ENCODE peak calls at places on chromosomes 3 and 15, in four cellular contexts. One of them, this sample, is unnamed.

GRCh38 chr15:86611392-86612040 is 531.8 kb downstream of the AGBL1 start:
- DNase-seq in head of caudate nucleus: no peak
- DNase-seq in endothelial cell: no peak
- DNase-seq in foreskin fibroblast: no peak
- DNase-seq in this sample: no peak

GRCh38 chr3:194575484-194576210 is 57.6 kb downstream of the TMEM44 start:
- DNase-seq in head of caudate nucleus: no peak
- DNase-seq in endothelial cell: no peak
- DNase-seq in foreskin fibroblast: peak; percentile 75
- DNase-seq in this sample: no peak

GRCh38 chr3:23235264-23235663 is 32.1 kb downstream of the UBE2E2 start:
- DNase-seq in head of caudate nucleus: no peak
- DNase-seq in endothelial cell: no peak
- DNase-seq in foreskin fibroblast: no peak
- DNase-seq in this sample: no peak

GRCh38 chr15:59255647-59256380 is 49.2 kb downstream of the LDHAL6B start:
- DNase-seq in head of caudate nucleus: no peak
- DNase-seq in endothelial cell: no peak
- DNase-seq in foreskin fibroblast: no peak
- DNase-seq in this sample: no peak

GRCh38 chr3:107675233-107675900 is 152.6 kb downstream of the BBX start:
- DNase-seq in head of caudate nucleus: no peak
- DNase-seq in endothelial cell: no peak
- DNase-seq in foreskin fibroblast: no peak
- DNase-seq in this sample: no peak

GRCh38 chr3:45041666-45042065 is 15.6 kb downstream of the CLEC3B start:
- DNase-seq in head of caudate nucleus: no peak
- DNase-seq in endothelial cell: no peak
- DNase-seq in foreskin fibroblast: no peak
- DNase-seq in this sample: no peak

GRCh38 chr3:126104028-126104635 is 20.2 kb upstream of the SLC41A3 start:
- DNase-seq in head of caudate nucleus: no peak
- DNase-seq in endothelial cell: no peak
- DNase-seq in foreskin fibroblast: no peak
- DNase-seq in this sample: no peak

GRCh38 chr3:140223197-140223596 is 288.2 kb downstream of the CLSTN2 start:
- DNase-seq in head of caudate nucleus: no peak
- DNase-seq in endothelial cell: no peak
- DNase-seq in foreskin fibroblast: no peak
- DNase-seq in this sample: no peak

GRCh38 chr3:4739289-4740236 is 239.7 kb upstream of the BHLHE40 start:
- DNase-seq in head of caudate nucleus: no peak
- DNase-seq in endothelial cell: no peak
- DNase-seq in foreskin fibroblast: no peak
- DNase-seq in this sample: no peak

GRCh38 chr3:72082776-72083477 is 298.0 kb upstream of the PROK2 start:
- DNase-seq in head of caudate nucleus: no peak
- DNase-seq in endothelial cell: no peak
- DNase-seq in foreskin fibroblast: no peak
- DNase-seq in this sample: no peak

GRCh38 chr3:105957722-105958121 is 88.9 kb upstream of the CBLB start:
- DNase-seq in head of caudate nucleus: no peak
- DNase-seq in endothelial cell: no peak
- DNase-seq in foreskin fibroblast: peak; percentile 43
- DNase-seq in this sample: peak; percentile 62

GRCh38 chr3:134029734-134030381 is at the start of gene SLCO2A1:
- DNase-seq in head of caudate nucleus: no peak
- DNase-seq in endothelial cell: peak; percentile 28
- DNase-seq in foreskin fibroblast: no peak
- DNase-seq in this sample: no peak

GRCh38 chr3:183921096-183921495 is 36.4 kb upstream of the PARL start:
- DNase-seq in head of caudate nucleus: no peak
- DNase-seq in endothelial cell: no peak
- DNase-seq in foreskin fibroblast: no peak
- DNase-seq in this sample: no peak

GRCh38 chr3:114903213-114903612 is 243.9 kb downstream of the ZBTB20 start:
- DNase-seq in head of caudate nucleus: no peak
- DNase-seq in endothelial cell: no peak
- DNase-seq in foreskin fibroblast: no peak
- DNase-seq in this sample: no peak

GRCh38 chr3:52302426-52303185 is 13.5 kb upstream of the DNAH1 start:
- DNase-seq in head of caudate nucleus: no peak
- DNase-seq in endothelial cell: no peak
- DNase-seq in foreskin fibroblast: no peak
- DNase-seq in this sample: no peak

GRCh38 chr3:126152458-126152857 is 27.9 kb downstream of the ALDH1L1 start:
- DNase-seq in head of caudate nucleus: no peak
- DNase-seq in endothelial cell: no peak
- DNase-seq in foreskin fibroblast: no peak
- DNase-seq in this sample: no peak

GRCh38 chr15:43316007-43316968 is 14.1 kb downstream of the LCMT2 start:
- DNase-seq in head of caudate nucleus: no peak
- DNase-seq in endothelial cell: no peak
- DNase-seq in foreskin fibroblast: no peak
- DNase-seq in this sample: no peak

GRCh38 chr3:50157821-50158556 is 2.9 kb downstream of the SEMA3F start:
- DNase-seq in head of caudate nucleus: no peak
- DNase-seq in endothelial cell: no peak
- DNase-seq in foreskin fibroblast: no peak
- DNase-seq in this sample: no peak

GRCh38 chr3:72372161-72372560 is 476.1 kb downstream of the SHQ1 start:
- DNase-seq in head of caudate nucleus: no peak
- DNase-seq in endothelial cell: no peak
- DNase-seq in foreskin fibroblast: no peak
- DNase-seq in this sample: no peak

GRCh38 chr3:124834723-124835718 is 52.1 kb downstream of the ITGB5 start:
- DNase-seq in head of caudate nucleus: no peak
- DNase-seq in endothelial cell: peak; percentile 27
- DNase-seq in foreskin fibroblast: peak; percentile 23
- DNase-seq in this sample: no peak

GRCh38 chr3:138862924-138863775 is 28.4 kb upstream of the PIK3CB start:
- DNase-seq in head of caudate nucleus: peak; percentile 59
- DNase-seq in endothelial cell: peak; percentile 12
- DNase-seq in foreskin fibroblast: peak; percentile 60
- DNase-seq in this sample: no peak

GRCh38 chr15:99954361-99955180 is 221.3 kb upstream of the LYSMD4 start:
- DNase-seq in head of caudate nucleus: no peak
- DNase-seq in endothelial cell: no peak
- DNase-seq in foreskin fibroblast: no peak
- DNase-seq in this sample: no peak

GRCh38 chr3:29827756-29828155 is 546.9 kb downstream of the RBMS3 start:
- DNase-seq in head of caudate nucleus: no peak
- DNase-seq in endothelial cell: no peak
- DNase-seq in foreskin fibroblast: peak; percentile 21
- DNase-seq in this sample: no peak

GRCh38 chr15:69755571-69756310 is 303.1 kb downstream of the RPLP1 start:
- DNase-seq in head of caudate nucleus: no peak
- DNase-seq in endothelial cell: no peak
- DNase-seq in foreskin fibroblast: no peak
- DNase-seq in this sample: no peak

GRCh38 chr3:109939817-109940216 is 602.5 kb upstream of the DPPA4 start:
- DNase-seq in head of caudate nucleus: no peak
- DNase-seq in endothelial cell: no peak
- DNase-seq in foreskin fibroblast: no peak
- DNase-seq in this sample: no peak

GRCh38 chr3:146705205-146705604 is 100.1 kb upstream of the PLSCR5 start:
- DNase-seq in head of caudate nucleus: no peak
- DNase-seq in endothelial cell: no peak
- DNase-seq in foreskin fibroblast: no peak
- DNase-seq in this sample: no peak

GRCh38 chr3:168859143-168859542 is 763.4 kb upstream of the GOLIM4 start:
- DNase-seq in head of caudate nucleus: no peak
- DNase-seq in endothelial cell: no peak
- DNase-seq in foreskin fibroblast: no peak
- DNase-seq in this sample: no peak

GRCh38 chr15:72982750-72983149 is 69.5 kb upstream of the NEO1 start:
- DNase-seq in head of caudate nucleus: no peak
- DNase-seq in endothelial cell: no peak
- DNase-seq in foreskin fibroblast: no peak
- DNase-seq in this sample: no peak

GRCh38 chr3:3023106-3023505 is 87.1 kb downstream of the IL5RA start:
- DNase-seq in head of caudate nucleus: no peak
- DNase-seq in endothelial cell: no peak
- DNase-seq in foreskin fibroblast: no peak
- DNase-seq in this sample: no peak

GRCh38 chr3:37279858-37280257 is 105.5 kb upstream of the LRRFIP2 start:
- DNase-seq in head of caudate nucleus: no peak
- DNase-seq in endothelial cell: no peak
- DNase-seq in foreskin fibroblast: no peak
- DNase-seq in this sample: no peak

GRCh38 chr15:90354986-90355385 is 2.9 kb downstream of the ZNF774 start:
- DNase-seq in head of caudate nucleus: no peak
- DNase-seq in endothelial cell: no peak
- DNase-seq in foreskin fibroblast: no peak
- DNase-seq in this sample: no peak

GRCh38 chr15:89114974-89115373 is 26.7 kb downstream of the ABHD2 start:
- DNase-seq in head of caudate nucleus: no peak
- DNase-seq in endothelial cell: no peak
- DNase-seq in foreskin fibroblast: peak; percentile 40
- DNase-seq in this sample: no peak

GRCh38 chr15:41934843-41935242 is 37.5 kb downstream of the EHD4 start:
- DNase-seq in head of caudate nucleus: no peak
- DNase-seq in endothelial cell: no peak
- DNase-seq in foreskin fibroblast: no peak
- DNase-seq in this sample: no peak

GRCh38 chr3:161275919-161276318 is 54.8 kb downstream of the NMD3 start:
- DNase-seq in head of caudate nucleus: no peak
- DNase-seq in endothelial cell: no peak
- DNase-seq in foreskin fibroblast: no peak
- DNase-seq in this sample: no peak

GRCh38 chr3:129888739-129889138 is 4.8 kb downstream of the TMCC1 start:
- DNase-seq in head of caudate nucleus: no peak
- DNase-seq in endothelial cell: no peak
- DNase-seq in foreskin fibroblast: peak; percentile 86
- DNase-seq in this sample: peak; percentile 96

GRCh38 chr15:79644091-79644490 is 212.0 kb downstream of the MINAR1 start:
- DNase-seq in head of caudate nucleus: no peak
- DNase-seq in endothelial cell: no peak
- DNase-seq in foreskin fibroblast: peak; percentile 88
- DNase-seq in this sample: peak; percentile 31

GRCh38 chr3:143035466-143036214 is 34.3 kb downstream of the U2SURP start:
- DNase-seq in head of caudate nucleus: no peak
- DNase-seq in endothelial cell: no peak
- DNase-seq in foreskin fibroblast: peak; percentile 6
- DNase-seq in this sample: no peak

This sample was measured in BJ.